ENCODE peak calls at places on chromosome 1, in nine cellular contexts. B, Z, I, K, J, P, N, A and L are unnamed samples.

GRCh38 chr1:219085988-219086387 is 87.7 kb upstream of the LYPLAL1 start:
- DNase-seq in B (peak; percentile 81), Z (no peak), I (no peak), K (no peak), J (no peak), P (no peak), N (no peak), A (no peak), L (no peak)

GRCh38 chr1:168089326-168089978 is 47.3 kb downstream of the GPR161 start:
- DNase-seq in B (no peak), Z (no peak), I (no peak), K (peak; percentile 85), J (no peak), P (no peak), N (no peak), A (no peak), L (no peak)

GRCh38 chr1:77193951-77194350 is 25.3 kb downstream of the PIGK start:
- DNase-seq in B (peak; percentile 7), Z (no peak), I (no peak), K (no peak), J (no peak), P (no peak), N (no peak), A (no peak), L (no peak)

GRCh38 chr1:44489481-44489880 is 84.4 kb downstream of the RNF220 start:
- DNase-seq in B (peak; percentile 69), Z (no peak), I (no peak), K (no peak), J (no peak), P (no peak), N (no peak), A (no peak), L (no peak)

GRCh38 chr1:9494936-9495758 is 44.1 kb upstream of the SLC25A33 start:
- DNase-seq in B (peak; percentile 30), Z (no peak), I (peak; percentile 74), K (peak; percentile 69), J (no peak), P (peak; percentile 57), N (peak; percentile 82), A (no peak), L (no peak)

GRCh38 chr1:34928865-34929496 is 469 bp downstream of the DLGAP3 start:
- DNase-seq in B (no peak), Z (no peak), I (no peak), K (no peak), J (no peak), P (no peak), N (no peak), A (no peak), L (no peak)

GRCh38 chr1:182147136-182147815 is 85.8 kb upstream of the ZNF648 start:
- DNase-seq in B (no peak), Z (no peak), I (no peak), K (no peak), J (no peak), P (no peak), N (no peak), A (no peak), L (no peak)

GRCh38 chr1:172431721-172432192 is 11.3 kb downstream of the C1orf105 start:
- DNase-seq in B (no peak), Z (no peak), I (no peak), K (peak; percentile 77), J (no peak), P (no peak), N (no peak), A (no peak), L (no peak)

GRCh38 chr1:200473698-200474371 is 64.0 kb upstream of the ZNF281 start:
- DNase-seq in B (peak; percentile 6), Z (no peak), I (no peak), K (no peak), J (no peak), P (no peak), N (no peak), A (peak; percentile 37), L (no peak)
- H3K4me3 ChIP-seq in B (no peak overlapping the region), Z (no peak overlapping the region), I (no peak overlapping the region), K (no peak overlapping the region), J (no peak overlapping the region), P (no peak overlapping the region), N (no peak overlapping the region), A (no peak overlapping the region), L (peak overlapping the region; percentile 1)

GRCh38 chr1:156663178-156663577 is 14.0 kb downstream of the NES start:
- DNase-seq in B (peak; percentile 76), Z (no peak), I (no peak), K (peak; percentile 39), J (peak; percentile 91), P (no peak), N (peak; percentile 94), A (no peak), L (peak; percentile 53)

GRCh38 chr1:156664949-156665411 is 12.2 kb downstream of the NES start:
- DNase-seq in B (peak; percentile 26), Z (no peak), I (no peak), K (peak; percentile 50), J (peak; percentile 86), P (peak; percentile 57), N (peak; percentile 78), A (no peak), L (no peak)

GRCh38 chr1:156665539-156665938 is 11.7 kb downstream of the NES start:
- DNase-seq in B (no peak), Z (no peak), I (no peak), K (no peak), J (no peak), P (no peak), N (no peak), A (no peak), L (no peak)

GRCh38 chr1:156662588-156663055 is 14.6 kb downstream of the NES start:
- DNase-seq in B (no peak), Z (no peak), I (no peak), K (no peak), J (no peak), P (no peak), N (no peak), A (no peak), L (no peak)

DNA sequence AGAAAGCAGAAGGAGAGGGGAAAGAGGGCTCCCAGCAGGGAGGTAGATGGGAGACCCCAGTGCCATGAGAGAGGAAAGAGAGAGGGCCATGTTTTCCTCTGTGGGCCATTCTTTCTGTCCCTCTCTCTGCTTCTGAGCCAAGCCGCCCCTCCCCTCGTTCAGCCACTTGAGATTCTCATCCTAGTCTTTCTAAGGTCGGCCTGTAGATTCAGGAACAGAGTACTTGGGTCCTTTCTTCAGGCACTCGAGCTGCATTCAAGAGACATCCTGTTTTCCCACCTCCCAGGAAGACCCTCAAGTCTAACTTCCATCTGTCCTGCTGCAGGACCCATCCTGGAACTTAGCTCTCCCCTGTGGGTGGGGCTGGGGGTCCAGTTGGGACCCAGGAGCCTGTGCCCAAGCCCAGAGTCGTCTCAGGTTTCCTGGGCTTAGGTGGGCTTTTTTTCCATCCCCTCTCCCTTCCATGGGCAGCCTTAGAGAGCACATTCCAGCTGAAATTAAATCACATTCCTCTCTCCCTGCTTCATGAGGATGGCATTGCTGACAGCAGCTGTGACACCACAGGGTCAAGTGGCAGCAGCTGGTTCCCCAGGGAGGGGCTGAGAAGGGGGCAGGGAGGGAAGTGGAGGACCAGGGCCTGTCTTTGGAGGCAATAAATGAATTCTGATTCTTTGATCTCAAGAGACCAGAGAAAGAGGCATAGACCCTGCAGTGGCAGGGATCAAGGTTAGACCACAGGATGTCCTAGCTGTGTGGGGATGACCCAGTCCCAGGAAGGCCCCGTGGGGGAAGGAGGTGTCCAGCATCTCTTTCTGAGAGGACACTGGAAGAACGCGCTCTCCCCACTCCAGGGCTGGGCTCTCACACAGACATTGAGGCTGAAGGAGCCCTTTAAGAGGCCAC is 12.9 kb downstream of the NES start:
- DNase-seq in B (peak; percentile 52), Z (no peak), I (no peak), K (no peak), J (no peak), P (peak; percentile 82), N (no peak), A (no peak), L (peak; percentile 46)
- H3K4me3 ChIP-seq in B (no peak overlapping the region), Z (no peak overlapping the region), I (no peak overlapping the region), K (no peak overlapping the region), J (no peak overlapping the region), P (no peak overlapping the region), N (peak overlapping the region; percentile 30), A (no peak overlapping the region), L (no peak overlapping the region)

DNA sequence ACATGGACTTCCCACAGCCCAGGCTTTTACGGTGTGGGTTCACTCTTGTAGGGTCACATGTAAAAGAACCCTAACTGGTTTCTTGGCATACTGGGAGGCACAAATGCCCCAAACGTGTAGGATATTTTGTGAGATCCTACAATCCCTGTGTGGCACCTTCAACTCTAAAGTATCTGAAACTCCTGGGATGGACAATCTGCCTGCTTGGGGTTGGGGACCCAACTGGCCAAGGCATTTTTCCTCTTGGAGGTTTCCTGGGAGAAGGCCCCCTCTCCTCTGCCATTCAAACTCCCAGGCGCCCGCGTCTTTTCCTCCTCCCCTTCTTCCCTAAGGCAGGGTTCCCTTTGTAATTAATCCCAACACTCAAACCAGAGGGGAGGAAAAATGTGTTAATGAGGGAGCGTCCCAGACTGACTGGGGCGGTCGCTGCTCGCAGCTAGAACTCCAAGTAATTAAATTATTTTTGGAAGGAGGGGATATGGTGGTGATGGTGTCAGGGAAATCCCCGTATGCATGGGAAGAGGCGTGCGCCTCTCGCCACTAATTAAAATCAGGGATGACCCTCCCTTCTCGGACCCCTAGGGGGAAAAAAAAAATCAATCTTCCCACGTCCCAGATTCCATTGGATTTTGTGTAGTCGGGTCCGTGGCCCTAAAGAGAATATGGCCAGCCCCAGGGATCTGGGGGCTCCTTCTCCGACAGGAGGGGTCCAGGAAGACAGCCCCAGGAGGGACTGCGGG is 650 bp upstream of the VANGL2 start:
- DNase-seq in B (no peak), Z (no peak), I (no peak), K (no peak), J (no peak), P (no peak), N (no peak), A (no peak), L (no peak)
- H3K4me3 ChIP-seq in B (no peak overlapping the region), Z (no peak overlapping the region), I (peak overlapping the region; percentile 84), K (no peak overlapping the region), J (peak overlapping the region; percentile 35), P (peak overlapping the region; percentile 66), N (peak overlapping the region; percentile 74), A (peak overlapping the region; percentile 36), L (peak overlapping the region; percentile 48)

GRCh38 chr1:201482755-201483154 is 13.8 kb upstream of the PHLDA3 start:
- DNase-seq in B (no peak), Z (no peak), I (no peak), K (no peak), J (no peak), P (no peak), N (no peak), A (no peak), L (no peak)

GRCh38 chr1:201480231-201481003 is 11.4 kb upstream of the PHLDA3 start:
- DNase-seq in B (peak; percentile 55), Z (no peak), I (peak; percentile 60), K (peak; percentile 95), J (peak; percentile 90), P (peak; percentile 78), N (peak; percentile 88), A (no peak), L (no peak)

GRCh38 chr1:201483373-201483949 is 14.5 kb upstream of the PHLDA3 start:
- DNase-seq in B (no peak), Z (no peak), I (no peak), K (no peak), J (no peak), P (no peak), N (no peak), A (no peak), L (no peak)

GRCh38 chr1:201481004-201481380 is 12.0 kb upstream of the PHLDA3 start:
- DNase-seq in B (no peak), Z (no peak), I (no peak), K (peak; percentile 62), J (no peak), P (no peak), N (no peak), A (no peak), L (no peak)

DNA sequence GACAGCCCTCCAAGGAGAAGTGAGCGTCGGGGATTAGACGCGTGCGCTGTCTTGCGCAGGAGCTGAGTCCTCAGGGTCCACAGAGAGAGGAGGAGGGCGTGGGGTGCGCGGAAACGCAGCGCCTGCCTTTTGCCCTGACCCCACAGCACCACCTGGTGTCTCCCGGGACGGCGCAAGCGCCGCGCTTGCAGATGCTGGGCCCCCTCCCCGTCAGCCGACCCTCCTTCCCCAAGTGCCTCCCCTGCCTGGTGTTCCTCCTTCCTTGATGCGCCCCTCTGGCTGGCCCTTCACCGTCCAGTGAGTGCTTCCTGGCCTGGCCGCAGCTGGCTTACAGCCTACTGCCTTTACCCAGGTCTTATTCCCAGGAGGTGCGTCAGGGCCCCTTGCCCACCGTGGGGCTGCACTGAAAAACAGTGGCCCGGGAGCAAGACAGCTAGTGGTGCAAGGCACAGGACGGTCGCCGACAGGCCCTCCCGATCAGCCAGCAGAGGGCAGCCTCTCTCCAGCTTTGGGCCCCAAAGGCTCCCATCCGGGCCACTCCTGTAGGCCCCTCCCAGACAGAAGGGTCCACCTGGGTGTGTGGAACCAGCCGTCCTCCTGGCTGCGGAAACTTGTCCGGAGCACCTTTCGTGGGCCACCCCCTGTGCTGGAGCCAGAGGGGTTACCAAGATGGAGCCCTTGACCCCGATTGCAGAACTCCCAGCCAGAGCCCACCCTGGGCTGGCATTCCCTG is 12.9 kb upstream of the PHLDA3 start:
- DNase-seq in B (peak; percentile 72), Z (no peak), I (peak; percentile 92), K (peak; percentile 92), J (peak; percentile 94), P (peak; percentile 74), N (peak; percentile 92), A (peak; percentile 45), L (no peak)
- H3K4me3 ChIP-seq in B (no peak overlapping the region), Z (no peak overlapping the region), I (peak overlapping the region; percentile 9), K (no peak overlapping the region), J (peak overlapping the region; percentile 39), P (no peak overlapping the region), N (peak overlapping the region; percentile 51), A (no peak overlapping the region), L (no peak overlapping the region)